ENCODE peak calls at places on chromosomes 1 and 21, in ten cellular contexts. K, F, E, I, S, B, H, R, O and J are unnamed samples.

GRCh38 chr1:36170643-36171412 is 14.9 kb downstream of the MAP7D1 start:
- DNase-seq in K (no peak), F (no peak), E (no peak), I (no peak), S (no peak), B (no peak), H (no peak), R (no peak), O (no peak), J (no peak)

GRCh38 chr1:205186191-205186590 is 25.3 kb downstream of the DSTYK start:
- DNase-seq in K (no peak), F (no peak), E (no peak), I (no peak), S (no peak), B (no peak), H (no peak), R (no peak), O (no peak), J (no peak)

GRCh38 chr1:181077576-181078242 is 10.8 kb upstream of the IER5 start:
- DNase-seq in K (no peak), F (no peak), E (no peak), I (no peak), S (no peak), B (no peak), H (no peak), R (peak; percentile 77), O (no peak), J (no peak)

GRCh38 chr21:16587671-16588379 is 858.0 kb downstream of the USP25 start:
- DNase-seq in K (no peak), F (peak; percentile 61), E (peak; percentile 73), I (no peak), S (no peak), B (no peak), H (no peak), R (peak; percentile 59), O (no peak), J (no peak)

GRCh38 chr1:167616521-167616920 is 13.5 kb upstream of the RCSD1 start:
- DNase-seq in K (no peak), F (no peak), E (no peak), I (no peak), S (no peak), B (no peak), H (no peak), R (no peak), O (no peak), J (no peak)

GRCh38 chr1:203273206-203273868 is 32.0 kb upstream of the BTG2 start:
- DNase-seq in K (peak; percentile 94), F (peak; percentile 96), E (peak; percentile 91), I (peak; percentile 87), S (peak; percentile 86), B (peak; percentile 90), H (peak; percentile 85), R (peak; percentile 98), O (peak; percentile 82), J (peak; percentile 88)

GRCh38 chr21:35025206-35026152 is 23.6 kb downstream of the RUNX1 start:
- DNase-seq in K (no peak), F (no peak), E (no peak), I (no peak), S (no peak), B (no peak), H (no peak), R (no peak), O (no peak), J (no peak)

GRCh38 chr1:78652019-78652560 is 2.5 kb downstream of the IFI44 start:
- DNase-seq in K (no peak), F (no peak), E (no peak), I (no peak), S (no peak), B (no peak), H (no peak), R (no peak), O (no peak), J (no peak)

GRCh38 chr21:29194847-29195246 is 64.4 kb downstream of the MAP3K7CL start:
- DNase-seq in K (no peak), F (no peak), E (no peak), I (no peak), S (no peak), B (no peak), H (no peak), R (peak; percentile 22), O (no peak), J (no peak)

GRCh38 chr1:143584508-143584907 is 387.3 kb downstream of the FAM72C start:
- DNase-seq in K (no peak), F (no peak), E (no peak), I (no peak), S (no peak), B (no peak), H (no peak), R (no peak), O (peak; percentile 8), J (no peak)

DNA sequence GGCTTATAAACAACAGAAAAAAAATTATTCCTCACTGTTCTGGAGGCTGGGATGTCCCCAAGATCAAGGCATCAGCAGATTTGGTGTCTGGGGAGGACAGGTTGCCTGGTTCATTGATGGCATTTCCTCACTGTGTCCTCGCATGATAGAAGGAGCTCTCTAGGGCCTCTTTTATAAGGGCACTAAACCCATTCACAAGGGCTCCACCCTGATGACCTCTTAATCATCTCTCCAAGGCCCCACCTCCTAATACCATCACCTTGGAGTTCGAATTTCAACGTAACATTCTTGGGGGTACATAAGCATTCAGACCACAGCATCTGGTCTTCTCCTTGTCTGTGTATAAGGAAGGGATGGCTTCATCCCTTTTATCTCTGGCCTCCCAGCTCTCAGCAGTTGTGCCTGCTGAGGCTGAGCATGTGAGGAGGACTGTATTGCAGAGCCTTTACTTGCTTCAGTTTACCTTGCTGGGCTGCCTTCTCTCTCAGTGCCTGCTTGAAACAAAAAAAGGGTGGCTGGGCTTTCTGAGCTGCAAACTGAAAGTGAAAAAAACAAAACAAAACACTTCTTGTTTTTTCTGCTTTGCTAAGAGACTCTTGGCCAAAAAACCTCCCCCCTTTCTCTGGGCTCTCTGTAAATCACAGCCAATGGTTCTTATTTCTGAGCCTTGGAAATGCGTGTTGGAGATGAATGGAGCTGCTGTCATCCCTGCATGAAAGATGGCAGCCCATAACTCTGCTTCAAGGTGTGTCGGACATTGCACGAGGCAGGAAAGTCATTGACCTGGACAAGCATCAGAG is 75.8 kb downstream of the RHOU start:
- DNase-seq in K (no peak), F (no peak), E (peak; percentile 49), I (no peak), S (no peak), B (no peak), H (no peak), R (no peak), O (no peak), J (no peak)
- H3K4me1 ChIP-seq in K (peaks cover 7% of the 10 kb centered on the region), F (no peaks in the 10 kb centered on the region), E (no peaks in the 10 kb centered on the region), I (peaks cover 3% of the 10 kb centered on the region), S (no peaks in the 10 kb centered on the region), B (no peaks in the 10 kb centered on the region), H (peaks cover 14% of the 10 kb centered on the region), R (no peaks in the 10 kb centered on the region), O (peaks cover 11% of the 10 kb centered on the region), J (peaks cover 3% of the 10 kb centered on the region)

DNA sequence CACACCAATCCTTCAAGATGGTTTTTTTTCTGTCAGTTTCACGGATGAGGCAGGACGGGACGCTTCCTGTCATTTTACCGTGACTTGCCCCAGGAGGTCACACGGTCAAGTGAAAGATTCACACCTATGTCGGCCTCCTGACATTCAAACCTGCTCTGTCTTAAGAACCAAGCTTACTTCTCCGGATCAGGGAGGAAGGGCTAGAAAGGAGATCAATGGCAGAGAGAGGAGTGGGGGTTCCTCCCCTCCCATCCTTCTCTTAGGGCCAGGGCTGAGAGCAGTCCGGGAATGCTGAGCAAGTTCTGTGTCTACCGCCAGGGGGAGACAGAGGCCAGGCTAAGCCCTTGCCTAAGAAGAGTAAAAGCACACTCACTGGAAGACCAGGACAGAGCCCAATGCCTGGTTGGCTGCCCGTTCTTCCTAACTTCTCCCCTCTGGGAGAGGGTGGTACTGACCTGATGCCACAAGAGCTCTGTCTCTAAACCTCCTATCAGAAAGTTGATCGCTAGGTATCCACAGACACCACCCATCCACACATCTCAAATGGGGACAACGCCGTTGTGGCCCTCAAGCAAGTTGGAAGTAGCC is 1.1 kb upstream of the PPM1J start:
- DNase-seq in K (peak; percentile 88), F (peak; percentile 92), E (peak; percentile 89), I (no peak), S (peak; percentile 84), B (no peak), H (peak; percentile 74), R (peak; percentile 96), O (peak; percentile 87), J (peak; percentile 82)
- H3K27ac ChIP-seq in K (peak overlapping the region; percentile 65), F (no peak overlapping the region), E (peak overlapping the region; percentile 77), I (peak overlapping the region; percentile 43), S (peak overlapping the region; percentile 80), B (peak overlapping the region; percentile 63), H (no peak overlapping the region), R (no peak overlapping the region), O (no peak overlapping the region), J (no peak overlapping the region)

DNA sequence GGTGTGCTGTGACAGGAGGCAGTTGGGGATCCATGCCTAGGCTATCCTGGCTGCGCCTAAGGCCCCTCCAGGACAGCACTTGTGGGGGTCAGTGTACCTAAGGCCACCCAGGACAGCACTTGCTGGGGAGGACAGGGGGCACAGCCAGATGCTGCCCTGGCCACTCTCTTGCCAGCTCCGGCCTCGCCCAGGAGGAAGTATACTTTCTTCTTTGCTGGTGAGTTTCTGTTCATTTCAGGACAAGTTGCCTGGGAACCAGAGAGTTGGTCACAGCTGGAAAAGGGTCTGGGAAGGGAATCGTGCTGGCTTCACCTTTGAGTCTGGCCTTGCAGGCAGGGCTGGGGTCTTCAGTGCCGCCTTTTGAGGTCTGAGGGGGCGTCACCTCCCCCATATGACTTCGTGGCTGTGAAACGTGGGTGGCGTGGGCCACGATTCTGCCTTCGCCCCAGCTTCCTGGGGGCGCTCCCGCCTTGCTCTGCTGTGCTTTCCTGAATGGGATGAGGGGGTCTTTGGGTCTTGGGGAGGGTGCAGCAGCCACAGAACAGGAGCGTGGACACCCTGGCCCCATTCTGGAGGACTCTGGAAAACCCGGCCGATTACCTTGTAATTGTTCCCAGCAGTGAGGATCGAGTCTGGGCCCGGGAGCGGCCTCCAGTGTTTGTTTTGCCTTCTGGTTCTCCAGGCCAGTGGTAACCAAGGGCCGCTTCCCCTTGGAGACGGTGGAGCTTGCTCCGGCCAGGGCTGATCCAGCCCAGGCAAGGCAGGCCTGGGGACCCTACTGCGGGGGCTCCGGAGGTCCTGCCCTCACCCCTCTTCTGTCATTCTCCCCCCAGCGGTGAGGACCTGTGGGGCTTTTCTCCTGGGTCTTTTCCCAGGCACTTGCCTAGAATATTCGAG is 45.9 kb downstream of the SPSB1 start:
- DNase-seq in K (no peak), F (no peak), E (no peak), I (no peak), S (no peak), B (no peak), H (no peak), R (no peak), O (no peak), J (peak; percentile 33)
- H3K4me1 ChIP-seq in K (peaks cover 30% of the 10 kb centered on the region), F (no peaks in the 10 kb centered on the region), E (peaks cover 10% of the 10 kb centered on the region), I (peaks cover 38% of the 10 kb centered on the region), S (no peaks in the 10 kb centered on the region), B (peaks cover 28% of the 10 kb centered on the region), H (no peaks in the 10 kb centered on the region), R (no peaks in the 10 kb centered on the region), O (peaks cover 20% of the 10 kb centered on the region), J (peaks cover 35% of the 10 kb centered on the region)

DNA sequence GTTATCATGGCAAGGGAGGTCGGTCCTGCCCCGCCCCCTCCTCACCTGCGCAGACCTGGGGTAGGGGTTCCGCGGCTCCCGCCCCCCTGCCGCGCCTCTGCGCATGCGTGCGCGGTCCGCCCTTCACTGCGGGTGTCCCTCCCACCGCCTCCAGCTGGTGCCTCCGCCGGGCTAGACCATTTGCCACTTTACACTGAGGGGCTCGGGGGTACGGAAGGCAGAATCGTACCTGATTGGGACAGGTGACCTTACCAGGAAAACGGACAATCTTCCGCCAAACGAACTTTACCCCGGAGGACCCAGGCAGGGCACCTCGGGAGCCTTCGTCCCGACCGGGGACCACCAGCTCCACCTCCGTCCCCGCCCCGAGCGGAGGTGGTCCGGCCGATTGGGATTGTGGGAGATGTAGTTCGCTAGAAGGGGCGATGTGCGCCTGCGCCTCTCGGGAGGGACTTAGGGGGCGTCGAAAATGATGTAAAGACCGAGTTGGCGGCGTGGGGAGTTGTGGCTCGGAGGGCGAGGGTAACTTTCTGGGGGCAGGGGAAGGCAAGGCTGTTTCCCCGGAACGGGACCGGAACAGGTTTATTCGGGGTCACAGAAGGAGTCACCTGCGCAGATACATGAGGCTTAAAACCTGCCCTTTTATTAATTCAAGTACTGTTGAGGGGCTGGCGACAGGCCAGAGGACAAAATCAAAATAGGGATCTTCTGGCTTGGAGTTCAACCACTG is at the start of gene DNAJC28:
- DNase-seq in K (peak; percentile 97), F (peak; percentile 98), E (peak; percentile 93), I (peak; percentile 80), S (peak; percentile 94), B (peak; percentile 81), H (peak; percentile 91), R (peak; percentile 95), O (peak; percentile 88), J (peak; percentile 95)
- H3K27ac ChIP-seq in K (peak within 1 kb of the TSS; percentile 73), F (no peak within 1 kb of the TSS), E (peak within 1 kb of the TSS; percentile 81), I (peak within 1 kb of the TSS; percentile 55), S (peak within 1 kb of the TSS; percentile 85), B (peak within 1 kb of the TSS; percentile 79), H (peak within 1 kb of the TSS; percentile 72), R (no peak within 1 kb of the TSS), O (peak within 1 kb of the TSS; percentile 86), J (peak within 1 kb of the TSS; percentile 73)